ENCODE peak calls at places on chromosomes 6 and 20, in four cellular contexts. X is Calu3, A is natural killer cell, Y is neural progenitor cell. O is an unnamed sample.

GRCh38 chr6:5695260-5696245 is 311.2 kb downstream of the NRN1 start:
- DNase-seq in Y (no peak), A (no peak), X (no peak), O (no peak)

GRCh38 chr20:33753763-33754162 is 22.0 kb downstream of the ZNF341 start:
- DNase-seq in A (no peak), X (no peak), Y (no peak), O (no peak)

GRCh38 chr6:126535138-126535537 is 195.2 kb downstream of the CENPW start:
- DNase-seq in Y (no peak), A (no peak), X (no peak), O (no peak)

GRCh38 chr6:152094992-152095592 is 287.6 kb downstream of the ESR1 start:
- DNase-seq in Y (no peak), X (peak; percentile 75), A (no peak), O (no peak)

GRCh38 chr20:23093613-23094012 is 7.5 kb upstream of the CD93 start:
- DNase-seq in Y (no peak), X (no peak), A (no peak), O (no peak)

GRCh38 chr20:17640146-17640874 is 41.7 kb downstream of the RRBP1 start:
- DNase-seq in Y (no peak), A (no peak), X (no peak), O (no peak)

GRCh38 chr6:90295854-90296345 is 743 bp downstream of the BACH2 start:
- DNase-seq in Y (peak; percentile 83), A (peak; percentile 56), X (peak; percentile 58), O (peak; percentile 47)

GRCh38 chr6:107666084-107666981 is 157.8 kb downstream of the SCML4 start:
- DNase-seq in X (peak; percentile 68), A (no peak), Y (no peak), O (no peak)

GRCh38 chr6:157079277-157079676 is 244.0 kb downstream of the TMEM242 start:
- DNase-seq in A (no peak), Y (no peak), X (no peak), O (no peak)

GRCh38 chr6:31383149-31383548 is 20.2 kb upstream of the MICA start:
- DNase-seq in X (no peak), Y (no peak), A (no peak), O (no peak)

GRCh38 chr6:10451828-10452509 is 37.1 kb upstream of the TFAP2A start:
- DNase-seq in Y (no peak), A (no peak), X (peak; percentile 88), O (no peak)

GRCh38 chr20:48308882-48309281 is 518.9 kb downstream of the PREX1 start:
- DNase-seq in Y (no peak), A (no peak), X (no peak), O (no peak)

GRCh38 chr6:35086636-35087360 is 54.3 kb downstream of the TCP11 start:
- DNase-seq in X (no peak), A (no peak), Y (no peak), O (no peak)

GRCh38 chr20:60857708-60858107 is 394.4 kb upstream of the CDH4 start:
- DNase-seq in Y (no peak), A (no peak), X (no peak), O (no peak)

GRCh38 chr6:11295969-11296368 is 63.5 kb upstream of the NEDD9 start:
- DNase-seq in X (no peak), A (no peak), Y (no peak), O (no peak)

GRCh38 chr6:164286021-164286420 is 871.5 kb downstream of the QKI start:
- DNase-seq in X (no peak), A (no peak), Y (no peak), O (no peak)

GRCh38 chr6:143125896-143126573 is 65.3 kb downstream of the AIG1 start:
- DNase-seq in Y (no peak), A (no peak), X (no peak), O (no peak)

GRCh38 chr20:55353206-55353605 is 652.1 kb downstream of the CBLN4 start:
- DNase-seq in Y (no peak), X (no peak), A (no peak), O (no peak)

GRCh38 chr6:24504642-24505586 is 10.1 kb downstream of the ALDH5A1 start:
- DNase-seq in Y (no peak), X (peak; percentile 97), A (no peak), O (no peak)

GRCh38 chr6:67501738-67502137 is 1133.3 kb upstream of the ADGRB3 start:
- DNase-seq in A (no peak), Y (no peak), X (no peak), O (no peak)

GRCh38 chr6:63802606-63803206 is 167.1 kb downstream of the PHF3 start:
- DNase-seq in Y (no peak), A (no peak), X (peak; percentile 6), O (no peak)

GRCh38 chr20:58112017-58112781 is 116.3 kb downstream of the ANKRD60 start:
- DNase-seq in Y (no peak), X (peak; percentile 66), A (no peak), O (no peak)

GRCh38 chr6:20708367-20709124 is 174.3 kb downstream of the CDKAL1 start:
- DNase-seq in Y (peak; percentile 40), X (no peak), A (no peak), O (no peak)

GRCh38 chr6:117345292-117345610 is 79.9 kb downstream of the VGLL2 start:
- DNase-seq in A (no peak), Y (no peak), X (no peak), O (no peak)

GRCh38 chr6:117351521-117351920 is 74.2 kb downstream of the ROS1 start:
- DNase-seq in Y (no peak), X (no peak), A (no peak), O (no peak)

GRCh38 chr6:117344444-117345291 is 79.3 kb downstream of the VGLL2 start:
- DNase-seq in Y (no peak), A (no peak), X (no peak), O (no peak)

DNA sequence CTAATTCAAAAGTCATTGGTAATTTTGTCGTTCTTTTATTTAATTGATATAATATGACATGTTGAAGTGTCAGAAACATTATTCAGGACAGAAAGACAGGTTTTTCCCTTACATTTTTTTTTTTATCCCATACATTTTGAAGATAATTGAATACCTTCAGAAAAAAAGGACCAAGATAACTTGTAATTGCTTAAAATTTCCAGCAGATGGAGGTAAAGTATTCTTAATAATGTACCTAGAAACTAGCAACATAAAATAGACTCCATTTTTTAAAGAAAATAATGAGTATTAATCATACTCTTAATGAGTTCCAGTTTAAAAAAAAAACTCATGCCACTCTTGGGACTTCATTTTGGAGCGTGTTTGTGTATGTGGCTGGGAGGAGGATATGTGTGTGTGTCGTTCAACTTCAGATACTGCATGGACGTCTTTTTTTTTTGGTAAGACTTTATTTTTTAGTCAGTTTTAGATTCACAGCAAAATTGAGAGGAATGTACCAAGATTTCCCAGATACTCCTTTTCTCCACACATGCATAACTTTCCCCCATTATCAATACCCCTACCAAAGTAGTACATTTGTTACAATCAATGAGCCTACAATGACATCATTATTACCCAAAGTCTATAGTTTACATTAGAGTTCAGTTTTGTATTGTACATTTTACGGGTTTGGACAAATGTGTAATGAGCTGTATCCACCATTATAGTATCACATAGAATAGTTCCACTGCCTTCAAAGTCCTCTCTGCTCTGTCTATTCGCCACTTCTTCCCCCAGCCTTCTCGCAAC is 79.4 kb downstream of the ROS1 start:
- DNase-seq in Y (peak; percentile 4), X (no peak), A (no peak), O (no peak)
- TF ChIP-seq CTCF in Y (peak; percentile 69), X (peak; percentile 56), A (peak; percentile 68), O (peak; percentile 77)

GRCh38 chr6:76347539-76347938 is 275.1 kb upstream of the IMPG1 start:
- DNase-seq in Y (no peak), X (no peak), A (no peak), O (no peak)

DNA sequence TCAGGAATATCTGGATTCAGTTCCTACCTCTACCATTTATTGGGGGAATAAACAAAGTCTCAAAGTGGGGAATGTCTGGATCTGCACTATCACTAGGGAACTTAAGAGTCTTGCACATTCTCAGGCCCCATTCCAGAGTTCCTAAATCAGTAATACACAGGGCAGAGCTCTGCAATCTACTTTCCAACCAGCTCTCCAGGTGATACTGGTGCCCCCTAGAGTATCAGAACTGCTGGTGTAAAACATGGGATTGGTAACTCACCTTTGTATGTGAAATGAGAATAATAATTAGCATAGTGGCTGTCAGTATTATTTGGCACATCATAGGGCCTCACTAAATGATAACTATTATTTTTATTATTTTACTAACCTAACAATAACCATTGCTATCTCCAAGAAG is 278.8 kb upstream of the IMPG1 start:
- DNase-seq in A (no peak), X (peak; percentile 30), Y (peak; percentile 58), O (no peak)
- TF ChIP-seq CTCF in A (no peak), X (peak; percentile 31), Y (peak; percentile 67), O (peak; percentile 63)

GRCh38 chr20:45080867-45081616 is 19.9 kb downstream of the KCNS1 start:
- DNase-seq in X (peak; percentile 58), Y (no peak), A (no peak), O (no peak)
- TF ChIP-seq CTCF in X (peak; percentile 69), Y (peak; percentile 22), A (no peak), O (peak; percentile 57)

GRCh38 chr20:44911264-44911921 is 1.5 kb downstream of the PABPC1L start:
- DNase-seq in A (no peak), X (peak; percentile 91), Y (peak; percentile 88), O (peak; percentile 70)

GRCh38 chr20:44910690-44911262 is 916 bp downstream of the PABPC1L start:
- DNase-seq in Y (peak; percentile 31), A (no peak), X (peak; percentile 34), O (no peak)

GRCh38 chr20:44908987-44909871 is 631 bp upstream of the PABPC1L start:
- DNase-seq in X (no peak), Y (peak; percentile 23), A (no peak), O (no peak)

GRCh38 chr20:44912189-44912588 is 2.3 kb downstream of the PABPC1L start:
- DNase-seq in A (no peak), X (no peak), Y (no peak), O (no peak)

DNA sequence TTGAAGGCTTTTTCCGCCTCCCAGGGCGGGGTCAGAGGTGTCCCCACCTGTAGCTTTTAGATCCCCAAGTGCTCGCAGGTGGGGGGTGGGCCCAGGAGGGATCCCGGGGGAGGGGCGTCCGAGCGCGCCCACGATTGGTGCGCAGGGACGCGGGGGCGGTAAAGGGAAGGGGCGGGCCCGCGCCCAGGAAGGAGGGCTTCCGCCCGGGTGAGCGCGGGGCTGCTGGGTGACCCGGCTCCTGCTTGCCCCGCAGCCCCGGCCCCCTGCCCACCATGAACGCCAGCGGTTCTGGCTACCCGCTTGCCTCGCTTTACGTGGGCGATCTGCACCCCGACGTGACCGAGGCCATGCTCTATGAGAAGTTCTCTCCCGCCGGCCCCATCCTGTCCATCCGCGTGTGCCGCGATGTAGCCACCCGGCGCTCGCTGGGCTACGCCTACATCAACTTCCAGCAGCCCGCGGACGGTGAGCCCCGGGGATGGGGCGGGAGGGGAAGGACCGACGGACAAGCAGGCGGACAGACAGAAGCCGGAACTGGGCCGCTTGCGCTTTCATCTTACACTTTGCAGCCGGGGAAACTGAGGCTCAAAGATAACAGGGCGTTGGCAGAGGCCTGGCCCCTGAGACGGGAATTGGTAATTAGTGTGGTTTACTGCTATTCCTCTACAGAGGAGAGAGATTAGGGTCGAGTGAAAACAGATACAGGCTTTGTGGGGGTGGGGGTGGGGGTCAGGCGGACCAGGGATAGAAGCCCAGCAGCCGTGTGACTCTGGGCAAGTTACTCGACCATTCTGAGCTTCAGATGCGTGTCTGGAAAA is at the start of gene PABPC1L:
- DNase-seq in A (peak; percentile 61), Y (peak; percentile 80), X (peak; percentile 92), O (peak; percentile 46)
- TF ChIP-seq CTCF in A (no peak), Y (no peak), X (no peak), O (no peak)

DNA sequence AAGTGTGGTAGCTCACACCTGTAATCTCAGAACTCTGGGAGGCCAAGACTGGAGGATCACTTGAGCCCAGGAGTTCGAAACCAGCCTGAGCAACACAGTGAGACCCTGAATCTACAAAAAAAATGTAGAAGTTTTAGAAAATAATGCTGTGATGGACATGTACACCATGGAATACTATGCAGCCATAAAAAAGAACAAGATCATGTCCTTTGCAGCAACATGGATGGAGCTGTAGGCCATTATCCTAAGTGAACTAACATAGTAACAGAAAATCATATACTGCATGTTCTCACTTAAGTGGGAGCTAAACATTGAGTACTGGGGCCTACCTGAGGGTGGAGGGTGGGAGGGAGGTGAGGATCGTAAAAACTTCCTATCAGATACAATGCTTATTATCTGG is 110.8 kb downstream of the PRND start:
- DNase-seq in X (no peak), Y (no peak), A (no peak), O (no peak)
- TF ChIP-seq CTCF in X (no peak), Y (no peak), A (no peak), O (no peak)